ENCODE peak calls at places on chromosomes 4 and X, in four cellular contexts. P, S, U and Z are unnamed samples.

GRCh38 chr4:16858275-16858752 is 40.1 kb downstream of the LDB2 start:
- DNase-seq in P (no peak), S (no peak), U (no peak), Z (no peak)

GRCh38 chrX:64188901-64189300 is 16.6 kb downstream of the AMER1 start:
- DNase-seq in S (no peak), P (no peak), U (peak), Z (no peak)

GRCh38 chr4:133208694-133209285 is 59.7 kb downstream of the PCDH10 start:
- DNase-seq in S (no peak), U (no peak), P (no peak), Z (no peak)

GRCh38 chrX:24146283-24146865 is 3.2 kb upstream of the ZFX start:
- DNase-seq in U (no peak), P (no peak), S (no peak), Z (no peak)

GRCh38 chrX:119539872-119540271 is 25.3 kb downstream of the STEEP1 start:
- DNase-seq in S (no peak), P (no peak), U (no peak), Z (peak)

GRCh38 chr4:73507541-73507940 is 26.0 kb downstream of the AFM start:
- DNase-seq in U (peak), S (no peak), P (no peak), Z (no peak)

GRCh38 chrX:57595381-57595811 is 3.6 kb downstream of the ZXDB start:
- DNase-seq in U (no peak), P (no peak), S (no peak), Z (no peak)

GRCh38 chrX:13938053-13938765 is 91.5 kb downstream of the GEMIN8 start:
- DNase-seq in P (peak), S (no peak), U (no peak), Z (peak)

GRCh38 chrX:107551546-107551945 is 76.8 kb upstream of the PRPS1 start:
- DNase-seq in P (no peak), U (no peak), S (no peak), Z (no peak)

GRCh38 chr4:107734120-107734519 is 14.1 kb upstream of the PAPSS1 start:
- DNase-seq in U (no peak), P (peak), S (peak), Z (peak)

GRCh38 chr4:139779653-139780052 is 114.0 kb downstream of the MGST2 start:
- DNase-seq in P (peak), U (no peak), S (no peak), Z (no peak)

GRCh38 chrX:133674726-133675470 is 259.6 kb upstream of the GPC4 start:
- DNase-seq in S (no peak), P (no peak), U (peak), Z (no peak)

GRCh38 chrX:114800719-114801118 is 216.7 kb downstream of the IL13RA2 start:
- DNase-seq in U (peak), S (peak), P (no peak), Z (no peak)

GRCh38 chrX:47643926-47644325 is 6.4 kb downstream of the ELK1 start:
- DNase-seq in P (no peak), U (no peak), S (no peak), Z (no peak)

GRCh38 chrX:27583976-27584375 is 6.2 kb upstream of the DCAF8L2 start:
- DNase-seq in U (no peak), S (no peak), P (no peak), Z (no peak)

GRCh38 chr4:6761540-6762243 is 20.8 kb upstream of the KIAA0232 start:
- DNase-seq in S (no peak), P (peak), U (no peak), Z (no peak)

GRCh38 chr4:40682298-40683101 is 52.8 kb upstream of the RBM47 start:
- DNase-seq in U (no peak), S (no peak), P (no peak), Z (no peak)

GRCh38 chr4:38612996-38613395 is 51.0 kb upstream of the KLF3 start:
- DNase-seq in P (no peak), S (no peak), U (no peak), Z (no peak)

GRCh38 chr4:107258359-107258758 is 222.2 kb upstream of the DKK2 start:
- DNase-seq in P (no peak), S (no peak), U (no peak), Z (no peak)

GRCh38 chr4:140740906-140741670 is 15.1 kb downstream of the TBC1D9 start:
- DNase-seq in U (no peak), S (no peak), P (no peak), Z (no peak)

GRCh38 chr4:186144596-186145569 is 40.4 kb downstream of the FAM149A start:
- DNase-seq in S (peak), P (peak), U (no peak), Z (peak)

GRCh38 chr4:126733301-126733700 is 899.5 kb upstream of the INTU start:
- DNase-seq in P (no peak), U (no peak), S (no peak), Z (no peak)

GRCh38 chrX:31223817-31224216 is 152.0 kb upstream of the FTHL17 start:
- DNase-seq in S (no peak), U (no peak), P (no peak), Z (no peak)

GRCh38 chr4:169485791-169486742 is 126.3 kb downstream of the NEK1 start:
- DNase-seq in S (peak), P (peak), U (peak), Z (no peak)

GRCh38 chrX:45172890-45173289 is 27.8 kb downstream of the DIPK2B start:
- DNase-seq in U (peak), S (no peak), P (no peak), Z (no peak)

GRCh38 chrX:13167444-13168207 is 123.2 kb upstream of the FAM9C start:
- DNase-seq in P (peak), U (no peak), S (no peak), Z (no peak)

GRCh38 chrX:42496239-42496638 is 281.7 kb downstream of the PPP1R2C start:
- DNase-seq in P (no peak), U (no peak), S (no peak), Z (no peak)

GRCh38 chr4:76283900-76284299 is 22.6 kb upstream of the STBD1 start:
- DNase-seq in U (no peak), P (no peak), S (no peak), Z (no peak)

GRCh38 chr4:2800691-2801596 is 8.1 kb downstream of the SH3BP2 start:
- DNase-seq in P (peak), U (peak), S (peak), Z (peak)

GRCh38 chrX:67585401-67585800 is 41.6 kb downstream of the AR start:
- DNase-seq in P (no peak), U (no peak), S (no peak), Z (no peak)

GRCh38 chr4:184282895-184283654 is 65.4 kb upstream of the ENPP6 start:
- DNase-seq in U (no peak), P (no peak), S (no peak), Z (no peak)

GRCh38 chr4:2786152-2786671 is 6.7 kb upstream of the SH3BP2 start:
- DNase-seq in P (no peak), U (no peak), S (no peak), Z (no peak)

GRCh38 chr4:8860096-8860891 is 11.3 kb downstream of the HMX1 start:
- DNase-seq in S (no peak), P (no peak), U (no peak), Z (peak)

DNA sequence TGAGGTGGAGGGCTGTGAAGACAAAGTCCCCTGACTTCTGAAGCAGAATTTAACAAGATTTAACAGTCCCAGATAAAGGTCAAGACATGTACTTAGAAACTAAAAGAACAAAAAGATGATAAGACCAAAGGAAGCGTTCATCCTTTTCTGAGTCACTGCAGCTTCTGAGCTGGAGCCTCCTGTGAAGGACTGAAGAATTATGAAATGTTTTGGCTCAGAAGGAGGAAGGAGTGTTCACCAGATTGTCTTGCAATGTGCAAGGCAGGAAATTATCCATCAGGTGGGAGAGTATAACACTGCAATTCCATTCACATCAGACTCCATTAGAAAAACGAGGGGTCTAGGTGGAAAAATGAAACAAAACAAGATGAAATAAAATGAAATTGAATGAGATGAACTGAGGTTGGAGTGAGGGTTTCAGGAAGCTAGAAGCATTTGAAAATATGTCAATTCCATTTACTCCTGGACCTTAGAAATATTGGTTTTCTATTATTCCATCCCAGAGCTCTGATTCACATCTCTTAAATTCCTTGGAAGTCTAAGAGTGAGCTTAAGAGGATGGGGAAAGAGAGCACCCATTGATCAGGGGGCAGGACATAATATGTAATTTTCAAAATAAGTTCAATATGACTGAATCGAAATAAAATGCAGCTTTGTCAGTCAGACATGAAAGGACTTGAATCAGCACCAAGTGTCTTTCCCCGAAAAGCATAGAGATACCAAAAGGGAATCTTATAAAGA is 186.1 kb upstream of the LNX1 start:
- DNase-seq in S (no peak), P (no peak), U (no peak), Z (no peak)
- TF ChIP-seq FOXJ3 in S (no peak), P (no peak), U (no peak), Z (no peak)

GRCh38 chr4:152380919-152381318 is 155.0 kb downstream of the FBXW7 start:
- DNase-seq in P (no peak), U (no peak), S (no peak), Z (no peak)

GRCh38 chr4:152382057-152382785 is 153.7 kb downstream of the FBXW7 start:
- DNase-seq in U (no peak), P (no peak), S (no peak), Z (no peak)

GRCh38 chr4:152389359-152389758 is 146.5 kb downstream of the FBXW7 start:
- DNase-seq in P (no peak), S (no peak), U (no peak), Z (no peak)

GRCh38 chr4:152390216-152390615 is 145.7 kb downstream of the FBXW7 start:
- DNase-seq in P (no peak), U (no peak), S (no peak), Z (no peak)

GRCh38 chr4:152385551-152385950 is 150.3 kb downstream of the FBXW7 start:
- DNase-seq in S (no peak), U (no peak), P (peak), Z (no peak)
- TF ChIP-seq FOXJ3 in S (no peak), U (no peak), P (no peak), Z (no peak)

DNA sequence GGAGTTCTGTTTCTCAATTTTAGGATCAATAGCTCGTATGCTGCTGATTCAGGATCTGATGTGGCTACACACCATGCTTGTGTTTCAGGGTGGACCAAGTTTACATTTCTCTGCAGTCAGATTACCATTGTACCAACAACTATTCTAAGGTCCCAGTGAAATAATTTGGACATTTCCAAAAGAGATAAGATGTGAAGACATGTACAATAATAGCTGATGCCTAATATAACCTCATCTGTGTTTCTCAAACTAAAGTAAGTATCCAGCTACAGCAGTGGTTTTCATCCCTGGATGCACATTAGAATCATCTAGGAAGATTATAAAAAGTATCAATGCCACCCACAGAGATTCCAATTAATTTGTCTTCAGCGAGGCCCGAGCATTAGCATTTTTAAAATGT is 209.7 kb downstream of the ANTXR2 start:
- DNase-seq in U (no peak), P (no peak), S (no peak), Z (no peak)
- TF ChIP-seq FOXJ3 in U (no peak), P (no peak), S (no peak), Z (no peak)

GRCh38 chrX:50920132-50920531 is 9.6 kb downstream of the BMP15 start:
- DNase-seq in S (no peak), U (peak), P (no peak), Z (no peak)
- TF ChIP-seq FOXJ3 in S (no peak), U (no peak), P (no peak), Z (no peak)

GRCh38 chrX:41350976-41351569 is 17.1 kb downstream of the DDX3X start:
- DNase-seq in U (no peak), S (no peak), P (no peak), Z (no peak)
- TF ChIP-seq FOXJ3 in U (no peak), S (no peak), P (no peak), Z (no peak)

GRCh38 chr4:145130130-145130529 is 32.0 kb downstream of the ABCE1 start:
- DNase-seq in S (no peak), P (no peak), U (no peak), Z (no peak)

GRCh38 chr4:145131848-145132247 is 33.7 kb downstream of the ABCE1 start:
- DNase-seq in U (no peak), P (no peak), S (no peak), Z (no peak)

GRCh38 chr4:145130788-145131398 is 32.8 kb downstream of the ABCE1 start:
- DNase-seq in P (no peak), U (no peak), S (no peak), Z (no peak)

DNA sequence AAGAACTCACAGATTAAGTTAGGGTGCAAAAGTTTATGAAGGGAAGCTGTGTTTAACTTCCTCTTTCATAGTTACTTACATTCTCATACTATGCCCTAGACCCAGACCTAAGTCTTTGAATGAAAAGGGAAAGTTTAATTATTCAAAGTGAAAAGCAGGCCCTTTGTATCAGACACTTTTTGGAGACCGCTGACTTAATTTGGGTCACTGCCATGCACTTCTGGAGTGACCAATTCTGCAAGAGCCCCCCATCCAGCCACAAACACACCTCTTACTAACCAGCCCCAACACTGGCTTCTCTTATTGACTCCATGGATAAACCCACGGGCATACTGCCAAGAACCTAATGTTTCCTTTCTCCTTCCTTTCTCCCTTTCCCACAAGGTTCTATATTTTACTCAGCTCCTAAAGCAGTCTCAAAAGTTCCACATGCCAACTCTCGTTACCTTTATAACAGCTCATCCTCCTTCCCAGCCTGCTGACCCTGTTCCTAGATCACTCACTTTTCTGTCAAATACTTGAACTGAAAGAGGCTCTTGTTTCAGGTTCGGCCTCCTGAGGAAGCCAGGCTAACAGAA is 34.5 kb downstream of the ABCE1 start:
- DNase-seq in P (no peak), S (no peak), U (no peak), Z (no peak)
- TF ChIP-seq FOXJ3 in P (no peak), S (no peak), U (no peak), Z (no peak)

DNA sequence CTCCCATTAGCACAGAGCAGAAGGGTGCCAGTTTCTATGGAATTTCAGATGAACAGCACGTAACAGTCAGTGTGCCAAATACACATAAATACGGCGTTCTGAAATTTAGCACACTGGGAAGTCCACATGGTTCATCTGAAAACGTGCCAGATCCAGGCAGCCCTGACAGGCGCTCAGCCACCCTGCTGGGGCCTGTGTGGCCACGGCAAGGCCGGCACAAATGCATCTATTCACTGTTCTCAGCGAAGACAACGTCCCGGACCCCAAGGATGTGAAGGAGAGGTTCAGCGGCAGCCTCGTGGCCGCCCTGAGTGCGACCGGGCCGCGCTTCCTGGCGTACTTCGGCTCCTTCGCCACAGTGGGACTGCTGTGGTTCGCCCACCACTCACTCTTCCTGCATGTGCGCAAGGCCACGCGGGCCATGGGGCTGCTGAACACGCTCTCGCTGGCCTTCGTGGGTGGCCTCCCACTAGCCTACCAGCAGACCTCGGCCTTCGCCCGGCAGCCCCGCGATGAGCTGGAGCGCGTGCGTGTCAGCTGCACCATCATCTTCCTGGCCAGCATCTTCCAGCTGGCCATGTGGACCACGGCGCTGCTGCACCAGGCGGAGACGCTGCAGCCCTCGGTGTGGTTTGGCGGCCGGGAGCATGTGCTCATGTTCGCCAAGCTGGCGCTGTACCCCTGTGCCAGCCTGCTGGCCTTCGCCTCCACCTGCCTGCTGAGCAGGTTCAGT is 15.6 kb downstream of the DGKQ start:
- DNase-seq in U (no peak), P (peak), S (no peak), Z (no peak)
- TF ChIP-seq FOXJ3 in U (no peak), P (no peak), S (no peak), Z (no peak)

GRCh38 chr4:110533590-110533910 is 57.6 kb downstream of the ENPEP start:
- DNase-seq in P (no peak), U (no peak), S (no peak), Z (no peak)

GRCh38 chr4:110532901-110533589 is 57.1 kb downstream of the ENPEP start:
- DNase-seq in S (no peak), U (no peak), P (no peak), Z (no peak)

GRCh38 chr4:110533940-110534339 is 58.0 kb downstream of the ENPEP start:
- DNase-seq in S (no peak), U (peak), P (no peak), Z (no peak)
- TF ChIP-seq FOXJ3 in S (no peak), U (no peak), P (no peak), Z (no peak)

DNA sequence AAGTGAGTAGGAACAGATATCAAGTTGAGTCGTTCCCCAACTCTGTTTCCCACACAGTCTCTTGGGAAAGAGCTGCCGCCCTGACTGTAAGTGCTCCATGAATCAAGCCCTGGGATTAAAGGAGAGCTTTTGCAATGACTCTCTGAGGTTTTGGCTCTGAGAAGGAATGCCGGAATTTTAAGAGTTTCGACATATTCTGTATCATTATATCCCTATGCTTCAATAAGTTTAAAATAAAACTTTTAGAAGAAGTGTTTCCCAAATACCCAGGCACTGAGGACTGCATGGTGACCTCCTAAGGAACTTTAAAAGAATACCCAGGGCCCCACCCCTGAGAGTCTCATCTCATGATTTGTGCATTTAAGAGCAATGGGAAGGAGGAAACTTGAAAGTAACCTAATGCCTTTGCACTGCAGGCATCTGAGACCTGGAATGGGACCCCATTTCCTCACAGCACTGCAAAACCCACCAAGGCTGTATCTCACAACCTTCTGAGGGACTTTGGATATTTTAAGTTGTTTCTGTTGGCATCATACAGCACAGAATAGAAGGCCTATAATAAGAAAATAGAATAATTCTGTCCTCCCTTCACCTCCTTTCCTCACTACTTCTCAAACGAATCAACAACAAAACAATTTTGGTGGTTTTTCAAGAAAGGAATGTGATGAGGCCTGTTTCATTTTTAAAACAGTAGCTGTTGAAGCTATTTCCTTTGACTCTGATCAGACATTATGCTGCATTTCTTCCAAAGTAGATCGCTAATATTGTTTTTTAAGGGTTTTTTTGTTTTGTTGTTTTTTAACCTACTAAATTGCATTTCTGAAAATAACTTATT is 121.2 kb downstream of the GASK1B start:
- DNase-seq in S (no peak), U (no peak), P (no peak), Z (no peak)
- TF ChIP-seq FOXJ3 in S (no peak), U (no peak), P (no peak), Z (no peak)